ENCODE peak calls at places on chromosome 16, in nine cellular contexts. P, N, U, B, K, V, G, L and X are unnamed samples. For H3K4me1, the result is how much of the 10 kb centered on the place peaks cover.

GRCh38 chr16:12750554-12750918 is 53.2 kb downstream of the CPPED1 start:
- DNase-seq in P (no peak), N (no peak), U (no peak), B (no peak), K (no peak), V (no peak), G (no peak), L (no peak), X (no peak)

GRCh38 chr16:66266436-66267286 is 99.8 kb upstream of the CDH5 start:
- DNase-seq in P (peak), N (peak), U (peak), B (peak), K (peak), V (no peak), G (peak), L (peak), X (peak)

GRCh38 chr16:2737895-2738418 is 14.5 kb upstream of the SRRM2 start:
- DNase-seq in P (no peak), N (no peak), U (no peak), B (no peak), K (no peak), V (no peak), G (no peak), L (no peak), X (no peak)

GRCh38 chr16:88703486-88704309 is 2.5 kb downstream of the RNF166 start:
- DNase-seq in P (no peak), N (no peak), U (no peak), B (no peak), K (no peak), V (no peak), G (peak), L (no peak), X (no peak)

GRCh38 chr16:8948831-8949230 is 14.9 kb downstream of the USP7 start:
- DNase-seq in P (no peak), N (no peak), U (no peak), B (no peak), K (no peak), V (no peak), G (no peak), L (no peak), X (no peak)

GRCh38 chr16:4506450-4506849 is 30.3 kb downstream of the HMOX2 start:
- DNase-seq in P (no peak), N (peak), U (no peak), B (no peak), K (peak), V (no peak), G (no peak), L (peak), X (peak)

GRCh38 chr16:74997042-74997491 is 1.8 kb upstream of the ZNRF1 start:
- DNase-seq in P (no peak), N (no peak), U (no peak), B (no peak), K (no peak), V (no peak), G (no peak), L (peak), X (no peak)

GRCh38 chr16:56589141-56590039 is at the start of gene MT3:
- DNase-seq in P (no peak), N (peak), U (no peak), B (no peak), K (no peak), V (no peak), G (peak), L (peak), X (no peak)

GRCh38 chr16:89484923-89485679 is 5.3 kb downstream of the ANKRD11 start:
- DNase-seq in P (no peak), N (no peak), U (no peak), B (no peak), K (no peak), V (no peak), G (no peak), L (no peak), X (no peak)

GRCh38 chr16:31010943-31011342 is 505 bp upstream of the STX1B start:
- DNase-seq in P (no peak), N (no peak), U (no peak), B (no peak), K (no peak), V (no peak), G (no peak), L (no peak), X (no peak)

GRCh38 chr16:31010539-31010938 is at the start of gene STX1B:
- DNase-seq in P (no peak), N (no peak), U (no peak), B (no peak), K (no peak), V (no peak), G (peak), L (no peak), X (no peak)

GRCh38 chr16:31008154-31008950 is 2.1 kb downstream of the STX1B start:
- DNase-seq in P (no peak), N (no peak), U (no peak), B (no peak), K (peak), V (no peak), G (no peak), L (no peak), X (no peak)

GRCh38 chr16:31009120-31009519 is 1.3 kb downstream of the STX1B start:
- DNase-seq in P (no peak), N (no peak), U (no peak), B (no peak), K (no peak), V (no peak), G (no peak), L (no peak), X (no peak)

GRCh38 chr16:31009894-31010293 is 544 bp downstream of the STX1B start:
- DNase-seq in P (no peak), N (no peak), U (no peak), B (no peak), K (no peak), V (no peak), G (no peak), L (no peak), X (no peak)
- TF ChIP-seq POLR2A in P (no peak), N (no peak), U (no peak), B (no peak), K (no peak), V (no peak), G (no peak), L (no peak), X (no peak)

GRCh38 chr16:20879175-20880053 is 20.7 kb downstream of the DCUN1D3 start:
- DNase-seq in P (no peak), N (no peak), U (no peak), B (no peak), K (peak), V (no peak), G (no peak), L (no peak), X (no peak)
- H3K4me1 ChIP-seq in P (half or more), N (under half), U (half or more), B (under half), K (under half), V (under half), G (half or more), L (half or more), X (under half)

DNA sequence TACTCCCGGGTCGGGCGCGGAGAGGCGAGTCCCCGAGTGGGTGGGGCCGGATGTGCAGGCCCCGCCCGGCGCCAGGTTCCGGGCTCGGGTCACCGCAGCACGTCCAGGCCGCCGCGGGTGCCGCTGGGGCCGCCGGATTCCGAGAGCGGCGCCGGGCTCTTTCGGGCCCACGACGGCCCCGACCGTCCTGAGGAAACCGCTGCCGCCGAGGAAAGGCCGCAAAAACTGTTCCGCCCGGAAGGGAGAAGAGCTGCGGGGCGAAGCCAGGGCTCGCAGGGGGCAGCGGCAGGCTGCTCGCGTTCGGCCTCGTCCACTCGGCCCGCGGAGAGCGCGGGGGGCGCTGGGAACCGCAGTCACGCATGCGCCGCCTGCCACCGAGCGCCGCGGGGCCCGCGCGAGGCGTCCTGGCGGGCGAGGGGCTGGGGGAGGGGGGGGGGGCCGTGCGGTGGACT is at the start of gene ZKSCAN2:
- DNase-seq in P (peak), N (peak), U (peak), B (peak), K (peak), V (peak), G (peak), L (peak), X (peak)
- TF ChIP-seq POLR2A in P (peak), N (peak), U (peak), B (peak), K (peak), V (peak), G (peak), L (peak), X (peak)

GRCh38 chr16:82655315-82655714 is 28.5 kb downstream of the CDH13 start:
- DNase-seq in P (no peak), N (no peak), U (no peak), B (no peak), K (peak), V (no peak), G (no peak), L (peak), X (no peak)

GRCh38 chr16:82657786-82658185 is 31.0 kb downstream of the CDH13 start:
- DNase-seq in P (no peak), N (no peak), U (no peak), B (no peak), K (no peak), V (no peak), G (no peak), L (no peak), X (no peak)

GRCh38 chr16:82653550-82654511 is 27.1 kb downstream of the CDH13 start:
- DNase-seq in P (no peak), N (no peak), U (no peak), B (no peak), K (peak), V (no peak), G (no peak), L (no peak), X (no peak)

GRCh38 chr16:82657239-82657638 is 30.5 kb downstream of the CDH13 start:
- DNase-seq in P (no peak), N (no peak), U (no peak), B (no peak), K (peak), V (no peak), G (no peak), L (no peak), X (no peak)

GRCh38 chr16:82655720-82656500 is 29.1 kb downstream of the CDH13 start:
- DNase-seq in P (no peak), N (no peak), U (no peak), B (no peak), K (no peak), V (no peak), G (no peak), L (no peak), X (no peak)
- H3K4me1 ChIP-seq in P (under half), N (under half), U (under half), B (under half), K (under half), V (under half), G (under half), L (under half), X (under half)